ENCODE peak calls at places on chromosomes 6 and 20, in nine cellular contexts. One of them, this sample, is unnamed.

GRCh38 chr6:66210964-66211363 is 503.9 kb upstream of the EYS start:
- DNase-seq in cerebellum: no peak
- DNase-seq in PC-3: peak
- DNase-seq in astrocyte of the spinal cord: peak
- DNase-seq in body of pancreas: no peak
- DNase-seq in bronchial epithelial cell: no peak
- DNase-seq in activated T-helper 2 cell treated with anti-CD3 and anti-CD28 coated beads, Interferon-gamma antibody, Interleukin-2, Interleukin-4, amounts not matched to agents 10 μg/mL and 5 μg/mL and 100 μg/mL, durations not matched to agents 14 hours and 24 hours and 36 hours: no peak
- DNase-seq in RPMI8226: peak
- DNase-seq in heart right ventricle: no peak
- DNase-seq in this sample: peak

GRCh38 chr6:160714731-160715130 is 12.7 kb downstream of the PLG start:
- DNase-seq in cerebellum: no peak
- DNase-seq in PC-3: no peak
- DNase-seq in astrocyte of the spinal cord: no peak
- DNase-seq in body of pancreas: no peak
- DNase-seq in bronchial epithelial cell: no peak
- DNase-seq in activated T-helper 2 cell treated with anti-CD3 and anti-CD28 coated beads, Interferon-gamma antibody, Interleukin-2, Interleukin-4, amounts not matched to agents 10 μg/mL and 5 μg/mL and 100 μg/mL, durations not matched to agents 14 hours and 24 hours and 36 hours: no peak
- DNase-seq in RPMI8226: no peak
- DNase-seq in heart right ventricle: no peak
- DNase-seq in this sample: no peak

GRCh38 chr6:126824226-126824625 is 294.2 kb upstream of the RSPO3 start:
- DNase-seq in cerebellum: no peak
- DNase-seq in PC-3: no peak
- DNase-seq in astrocyte of the spinal cord: no peak
- DNase-seq in body of pancreas: no peak
- DNase-seq in bronchial epithelial cell: no peak
- DNase-seq in activated T-helper 2 cell treated with anti-CD3 and anti-CD28 coated beads, Interferon-gamma antibody, Interleukin-2, Interleukin-4, amounts not matched to agents 10 μg/mL and 5 μg/mL and 100 μg/mL, durations not matched to agents 14 hours and 24 hours and 36 hours: no peak
- DNase-seq in RPMI8226: no peak
- DNase-seq in heart right ventricle: no peak
- DNase-seq in this sample: no peak

GRCh38 chr6:9611016-9611415 is 803.9 kb downstream of the TFAP2A start:
- DNase-seq in cerebellum: no peak
- DNase-seq in PC-3: no peak
- DNase-seq in astrocyte of the spinal cord: no peak
- DNase-seq in body of pancreas: no peak
- DNase-seq in bronchial epithelial cell: no peak
- DNase-seq in activated T-helper 2 cell treated with anti-CD3 and anti-CD28 coated beads, Interferon-gamma antibody, Interleukin-2, Interleukin-4, amounts not matched to agents 10 μg/mL and 5 μg/mL and 100 μg/mL, durations not matched to agents 14 hours and 24 hours and 36 hours: no peak
- DNase-seq in RPMI8226: no peak
- DNase-seq in heart right ventricle: no peak
- DNase-seq in this sample: no peak

GRCh38 chr20:21571841-21572690 is 58.2 kb upstream of the NKX2-2 start:
- DNase-seq in cerebellum: peak
- DNase-seq in PC-3: peak
- DNase-seq in astrocyte of the spinal cord: peak
- DNase-seq in body of pancreas: no peak
- DNase-seq in bronchial epithelial cell: peak
- DNase-seq in activated T-helper 2 cell treated with anti-CD3 and anti-CD28 coated beads, Interferon-gamma antibody, Interleukin-2, Interleukin-4, amounts not matched to agents 10 μg/mL and 5 μg/mL and 100 μg/mL, durations not matched to agents 14 hours and 24 hours and 36 hours: no peak
- DNase-seq in RPMI8226: peak
- DNase-seq in heart right ventricle: no peak
- DNase-seq in this sample: peak

GRCh38 chr6:142570221-142570671 is 268.4 kb downstream of the ADGRG6 start:
- DNase-seq in cerebellum: no peak
- DNase-seq in PC-3: peak
- DNase-seq in astrocyte of the spinal cord: peak
- DNase-seq in body of pancreas: no peak
- DNase-seq in bronchial epithelial cell: peak
- DNase-seq in activated T-helper 2 cell treated with anti-CD3 and anti-CD28 coated beads, Interferon-gamma antibody, Interleukin-2, Interleukin-4, amounts not matched to agents 10 μg/mL and 5 μg/mL and 100 μg/mL, durations not matched to agents 14 hours and 24 hours and 36 hours: no peak
- DNase-seq in RPMI8226: peak
- DNase-seq in heart right ventricle: no peak
- DNase-seq in this sample: peak

GRCh38 chr20:34643919-34644318 is 33.0 kb downstream of the PIGU start:
- DNase-seq in cerebellum: no peak
- DNase-seq in PC-3: peak
- DNase-seq in astrocyte of the spinal cord: peak
- DNase-seq in body of pancreas: no peak
- DNase-seq in bronchial epithelial cell: peak
- DNase-seq in activated T-helper 2 cell treated with anti-CD3 and anti-CD28 coated beads, Interferon-gamma antibody, Interleukin-2, Interleukin-4, amounts not matched to agents 10 μg/mL and 5 μg/mL and 100 μg/mL, durations not matched to agents 14 hours and 24 hours and 36 hours: no peak
- DNase-seq in RPMI8226: no peak
- DNase-seq in heart right ventricle: no peak
- DNase-seq in this sample: peak

GRCh38 chr20:38057351-38057972 is 23.9 kb downstream of the RPRD1B start:
- DNase-seq in cerebellum: peak
- DNase-seq in PC-3: peak
- DNase-seq in astrocyte of the spinal cord: peak
- DNase-seq in body of pancreas: peak
- DNase-seq in bronchial epithelial cell: peak
- DNase-seq in activated T-helper 2 cell treated with anti-CD3 and anti-CD28 coated beads, Interferon-gamma antibody, Interleukin-2, Interleukin-4, amounts not matched to agents 10 μg/mL and 5 μg/mL and 100 μg/mL, durations not matched to agents 14 hours and 24 hours and 36 hours: peak
- DNase-seq in RPMI8226: peak
- DNase-seq in heart right ventricle: peak
- DNase-seq in this sample: peak

GRCh38 chr6:71619836-71620235 is 266.5 kb upstream of the RIMS1 start:
- DNase-seq in cerebellum: peak
- DNase-seq in PC-3: no peak
- DNase-seq in astrocyte of the spinal cord: no peak
- DNase-seq in body of pancreas: no peak
- DNase-seq in bronchial epithelial cell: no peak
- DNase-seq in activated T-helper 2 cell treated with anti-CD3 and anti-CD28 coated beads, Interferon-gamma antibody, Interleukin-2, Interleukin-4, amounts not matched to agents 10 μg/mL and 5 μg/mL and 100 μg/mL, durations not matched to agents 14 hours and 24 hours and 36 hours: no peak
- DNase-seq in RPMI8226: no peak
- DNase-seq in heart right ventricle: no peak
- DNase-seq in this sample: no peak

GRCh38 chr20:25308671-25309394 is 60.9 kb downstream of the PYGB start:
- DNase-seq in cerebellum: no peak
- DNase-seq in PC-3: peak
- DNase-seq in astrocyte of the spinal cord: peak
- DNase-seq in body of pancreas: no peak
- DNase-seq in bronchial epithelial cell: no peak
- DNase-seq in activated T-helper 2 cell treated with anti-CD3 and anti-CD28 coated beads, Interferon-gamma antibody, Interleukin-2, Interleukin-4, amounts not matched to agents 10 μg/mL and 5 μg/mL and 100 μg/mL, durations not matched to agents 14 hours and 24 hours and 36 hours: no peak
- DNase-seq in RPMI8226: no peak
- DNase-seq in heart right ventricle: no peak
- DNase-seq in this sample: no peak